ENCODE peak calls at places on chromosomes 7 and 10, in nine cellular contexts. X is lower lobe of right lung; E is mesendoderm; V is astrocyte; K is body of pancreas; I is tibial artery; C is A673; T is mesenchymal stem cell; L is effector memory CD4-positive, alpha-beta T cell. Y is an unnamed sample.
A peak's percentile ranks its signal among the peaks of the same experiment; 100 is the strongest.

GRCh38 chr10:122768033-122768745 is 68.5 kb upstream of the C10orf120 start:
- DNase-seq in X (no peak), E (no peak), V (no peak), K (no peak), I (no peak), C (no peak), T (no peak), L (no peak), Y (no peak)

GRCh38 chr10:97058521-97058920 is 127.2 kb downstream of the SLIT1 start:
- DNase-seq in X (no peak), E (no peak), V (no peak), K (no peak), I (no peak), C (no peak), T (no peak), L (no peak), Y (no peak)

GRCh38 chr7:101696-102376 is 90.5 kb upstream of the FAM20C start:
- DNase-seq in X (no peak), E (peak; percentile 80), V (peak; percentile 70), K (no peak), I (no peak), C (no peak), T (peak; percentile 79), L (no peak), Y (no peak)

GRCh38 chr7:10429516-10429915 is 544.2 kb upstream of the PHF14 start:
- DNase-seq in X (no peak), E (no peak), V (no peak), K (no peak), I (no peak), C (no peak), T (no peak), L (no peak), Y (no peak)

GRCh38 chr7:23246540-23246939 is at the start of gene GPNMB:
- DNase-seq in X (no peak), E (peak; percentile 41), V (peak; percentile 81), K (peak; percentile 50), I (peak; percentile 85), C (peak; percentile 18), T (peak; percentile 70), L (no peak), Y (no peak)

GRCh38 chr7:144835166-144835611 is 664 bp downstream of the TPK1 start:
- DNase-seq in X (peak; percentile 50), E (peak; percentile 57), V (peak; percentile 52), K (peak; percentile 43), I (peak; percentile 37), C (peak; percentile 65), T (peak; percentile 72), L (peak; percentile 29), Y (no peak)

GRCh38 chr7:131225619-131226101 is 102.0 kb upstream of the MKLN1 start:
- DNase-seq in X (peak; percentile 68), E (no peak), V (peak; percentile 51), K (peak; percentile 83), I (no peak), C (no peak), T (peak; percentile 89), L (no peak), Y (no peak)

GRCh38 chr7:155373359-155374273 is 75.9 kb downstream of the INSIG1 start:
- DNase-seq in X (no peak), E (peak; percentile 59), V (no peak), K (no peak), I (no peak), C (peak; percentile 38), T (peak; percentile 16), L (no peak), Y (no peak)

GRCh38 chr7:98705620-98706019 is 88.5 kb downstream of the NPTX2 start:
- DNase-seq in X (no peak), E (no peak), V (no peak), K (no peak), I (no peak), C (no peak), T (no peak), L (no peak), Y (no peak)

GRCh38 chr7:12291870-12292269 is 80.8 kb downstream of the TMEM106B start:
- DNase-seq in X (no peak), E (no peak), V (no peak), K (no peak), I (no peak), C (peak; percentile 14), T (peak; percentile 5), L (no peak), Y (peak; percentile 11)

GRCh38 chr10:102878629-102879028 is 9.4 kb downstream of the AS3MT start:
- DNase-seq in X (no peak), E (no peak), V (no peak), K (no peak), I (no peak), C (no peak), T (no peak), L (no peak), Y (no peak)

GRCh38 chr10:103350522-103351260 is at the start of gene PCGF6:
- DNase-seq in X (peak; percentile 85), E (peak; percentile 95), V (peak; percentile 56), K (peak; percentile 80), I (peak; percentile 66), C (peak; percentile 91), T (peak; percentile 83), L (peak; percentile 50), Y (peak; percentile 68)

GRCh38 chr10:71247804-71248203 is 35.4 kb downstream of the UNC5B start:
- DNase-seq in X (no peak), E (no peak), V (no peak), K (no peak), I (no peak), C (no peak), T (no peak), L (no peak), Y (no peak)
- H3K4me1 ChIP-seq in X (peaks cover 46% of the 10 kb centered on the region), E (no peaks in the 10 kb centered on the region), V (peaks cover 28% of the 10 kb centered on the region), K (peaks cover 20% of the 10 kb centered on the region), I (peaks cover 40% of the 10 kb centered on the region), C (peaks cover 46% of the 10 kb centered on the region), T (peaks cover 5% of the 10 kb centered on the region), L (no peaks in the 10 kb centered on the region), Y (no peaks in the 10 kb centered on the region)

GRCh38 chr10:132539431-132539839 is 1.8 kb downstream of the INPP5A start:
- DNase-seq in X (peak; percentile 68), E (no peak), V (no peak), K (peak; percentile 58), I (peak; percentile 37), C (no peak), T (no peak), L (no peak), Y (peak; percentile 49)

GRCh38 chr10:132537713-132538020 is at the start of gene INPP5A:
- DNase-seq in X (no peak), E (no peak), V (no peak), K (no peak), I (no peak), C (no peak), T (no peak), L (no peak), Y (no peak)

GRCh38 chr10:132538031-132538789 is 623 bp downstream of the INPP5A start:
- DNase-seq in X (peak; percentile 62), E (no peak), V (no peak), K (no peak), I (peak; percentile 36), C (no peak), T (no peak), L (no peak), Y (no peak)

GRCh38 chr10:132539894-132540293 is 2.3 kb downstream of the INPP5A start:
- DNase-seq in X (no peak), E (no peak), V (peak; percentile 76), K (no peak), I (peak; percentile 20), C (no peak), T (peak; percentile 74), L (no peak), Y (no peak)

GRCh38 chr10:132538790-132539421 is 1.3 kb downstream of the INPP5A start:
- DNase-seq in X (peak; percentile 41), E (no peak), V (no peak), K (no peak), I (peak; percentile 18), C (no peak), T (no peak), L (no peak), Y (no peak)
- H3K4me1 ChIP-seq in X (peaks cover 65% of the 10 kb centered on the region), E (peaks cover 3% of the 10 kb centered on the region), V (peaks cover 66% of the 10 kb centered on the region), K (peaks cover 56% of the 10 kb centered on the region), I (peaks cover 63% of the 10 kb centered on the region), C (peaks cover 4% of the 10 kb centered on the region), T (peaks cover 54% of the 10 kb centered on the region), L (peaks cover 35% of the 10 kb centered on the region), Y (peaks cover 45% of the 10 kb centered on the region)

GRCh38 chr7:134723904-134724303 is 55.5 kb upstream of the CALD1 start:
- DNase-seq in X (no peak), E (no peak), V (no peak), K (no peak), I (no peak), C (no peak), T (no peak), L (no peak), Y (no peak)

GRCh38 chr7:134724606-134725005 is 54.8 kb upstream of the CALD1 start:
- DNase-seq in X (no peak), E (peak; percentile 85), V (no peak), K (no peak), I (no peak), C (peak; percentile 59), T (peak; percentile 57), L (no peak), Y (no peak)

GRCh38 chr7:134727711-134728110 is 51.7 kb upstream of the CALD1 start:
- DNase-seq in X (no peak), E (no peak), V (no peak), K (no peak), I (no peak), C (no peak), T (no peak), L (no peak), Y (no peak)

GRCh38 chr7:134729895-134730294 is 49.5 kb upstream of the CALD1 start:
- DNase-seq in X (no peak), E (no peak), V (no peak), K (no peak), I (no peak), C (no peak), T (peak; percentile 66), L (no peak), Y (no peak)

GRCh38 chr7:134726581-134726980 is 52.9 kb upstream of the CALD1 start:
- DNase-seq in X (no peak), E (no peak), V (no peak), K (no peak), I (no peak), C (no peak), T (no peak), L (no peak), Y (no peak)
- H3K4me1 ChIP-seq in X (peaks cover 9% of the 10 kb centered on the region), E (no peaks in the 10 kb centered on the region), V (peaks cover 15% of the 10 kb centered on the region), K (no peaks in the 10 kb centered on the region), I (peaks cover 29% of the 10 kb centered on the region), C (no peaks in the 10 kb centered on the region), T (peaks cover 7% of the 10 kb centered on the region), L (no peaks in the 10 kb centered on the region), Y (no peaks in the 10 kb centered on the region)

DNA sequence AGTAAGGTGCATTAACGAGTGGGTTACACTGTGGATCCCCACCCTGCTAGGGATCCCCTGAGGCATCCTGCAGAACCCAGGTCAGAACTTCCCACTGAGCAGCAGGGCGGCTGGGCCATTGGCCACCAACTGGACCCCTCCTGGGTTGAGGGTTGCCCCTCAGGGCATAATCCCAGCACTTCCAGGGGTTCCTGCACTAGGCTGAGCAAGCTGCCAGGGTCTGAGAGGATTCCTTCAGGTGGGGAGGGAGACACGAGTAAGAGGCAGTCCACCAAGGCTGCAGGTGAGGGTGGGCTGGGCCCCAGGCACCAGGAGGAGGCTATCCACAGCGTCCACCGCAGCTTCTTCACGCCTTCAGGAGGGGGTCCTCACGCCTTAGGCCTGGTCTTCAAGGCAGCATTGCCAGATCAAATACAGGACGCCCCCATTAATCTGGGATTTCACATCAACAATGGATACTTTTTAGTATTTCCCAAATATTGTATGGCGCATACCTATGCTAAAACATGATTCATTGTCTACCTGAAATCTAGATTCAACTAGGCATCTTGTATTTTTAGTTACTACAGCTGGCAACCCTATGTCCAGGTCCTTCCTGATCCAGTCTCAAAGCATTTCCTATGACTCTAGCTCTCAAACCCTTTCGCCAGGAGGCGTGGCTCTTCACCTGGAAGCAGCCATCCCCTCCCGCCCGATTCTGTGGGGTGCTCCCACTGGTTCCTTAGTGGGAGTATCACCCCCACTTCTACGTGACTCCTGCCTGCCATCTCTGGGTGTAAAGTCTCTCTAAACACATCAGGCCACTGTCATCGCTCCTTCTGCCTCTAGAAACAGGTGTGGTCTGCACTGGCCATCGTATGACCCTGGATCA is 4.1 kb downstream of the PRKAG2 start:
- DNase-seq in X (no peak), E (no peak), V (no peak), K (no peak), I (no peak), C (no peak), T (no peak), L (no peak), Y (no peak)
- H3K4me1 ChIP-seq in X (peaks cover 33% of the 10 kb centered on the region), E (no peaks in the 10 kb centered on the region), V (peaks cover 11% of the 10 kb centered on the region), K (peaks cover 42% of the 10 kb centered on the region), I (peaks cover 38% of the 10 kb centered on the region), C (peaks cover 15% of the 10 kb centered on the region), T (peaks cover 25% of the 10 kb centered on the region), L (peaks cover 10% of the 10 kb centered on the region), Y (peaks cover 10% of the 10 kb centered on the region)

Y was measured in CD4-positive, alpha-beta memory T cell.